ENCODE peak calls at places on chromosomes 12 and 14, in four cellular contexts. One of them, this sample, is unnamed.
A peak's percentile ranks its signal among the peaks of the same experiment; 100 is the strongest.

GRCh38 chr14:58428011-58428807 is 690 bp downstream of the KIAA0586 start:
- DNase-seq in colonic mucosa: peak; percentile 43
- DNase-seq in left lobe of liver: no peak
- DNase-seq in bronchial epithelial cell: peak; percentile 63
- DNase-seq in this sample: peak; percentile 68

GRCh38 chr14:65101631-65102440 is 481 bp downstream of the MAX start:
- DNase-seq in colonic mucosa: peak; percentile 47
- DNase-seq in left lobe of liver: peak; percentile 56
- DNase-seq in bronchial epithelial cell: no peak
- DNase-seq in this sample: no peak

GRCh38 chr12:14995583-14996425 is 23.0 kb downstream of the PDE6H start:
- DNase-seq in colonic mucosa: no peak
- DNase-seq in left lobe of liver: no peak
- DNase-seq in bronchial epithelial cell: peak; percentile 69
- DNase-seq in this sample: peak; percentile 72

GRCh38 chr14:53952533-53952932 is 4.1 kb downstream of the BMP4 start:
- DNase-seq in colonic mucosa: peak; percentile 21
- DNase-seq in left lobe of liver: no peak
- DNase-seq in bronchial epithelial cell: no peak
- DNase-seq in this sample: no peak

GRCh38 chr12:127294651-127295205 is 972.2 kb upstream of the TMEM132C start:
- DNase-seq in colonic mucosa: no peak
- DNase-seq in left lobe of liver: peak; percentile 29
- DNase-seq in bronchial epithelial cell: no peak
- DNase-seq in this sample: no peak

GRCh38 chr14:102316048-102316745 is 3.3 kb upstream of the ZNF839 start:
- DNase-seq in colonic mucosa: peak; percentile 70
- DNase-seq in left lobe of liver: no peak
- DNase-seq in bronchial epithelial cell: peak; percentile 34
- DNase-seq in this sample: peak; percentile 59

GRCh38 chr12:124248862-124249825 is 45.7 kb upstream of the RFLNA start:
- DNase-seq in colonic mucosa: no peak
- DNase-seq in left lobe of liver: no peak
- DNase-seq in bronchial epithelial cell: no peak
- DNase-seq in this sample: no peak

GRCh38 chr12:57797938-57798337 is 15.4 kb downstream of the TSFM start:
- DNase-seq in colonic mucosa: no peak
- DNase-seq in left lobe of liver: no peak
- DNase-seq in bronchial epithelial cell: no peak
- DNase-seq in this sample: no peak

GRCh38 chr14:75711134-75711795 is 50.2 kb downstream of the TTLL5 start:
- DNase-seq in colonic mucosa: no peak
- DNase-seq in left lobe of liver: no peak
- DNase-seq in bronchial epithelial cell: peak; percentile 53
- DNase-seq in this sample: peak; percentile 67

GRCh38 chr14:100530270-100531072 is 56.7 kb downstream of the BEGAIN start:
- DNase-seq in colonic mucosa: peak; percentile 17
- DNase-seq in left lobe of liver: no peak
- DNase-seq in bronchial epithelial cell: no peak
- DNase-seq in this sample: no peak

GRCh38 chr14:33951183-33951840 is 438 bp upstream of the EGLN3 start:
- DNase-seq in colonic mucosa: no peak
- DNase-seq in left lobe of liver: no peak
- DNase-seq in bronchial epithelial cell: peak; percentile 37
- DNase-seq in this sample: no peak

GRCh38 chr14:54784657-54785056 is 118.0 kb downstream of the GCH1 start:
- DNase-seq in colonic mucosa: no peak
- DNase-seq in left lobe of liver: peak; percentile 97
- DNase-seq in bronchial epithelial cell: no peak
- DNase-seq in this sample: no peak

GRCh38 chr12:53532524-53533445 is 25.5 kb upstream of the NPFF start:
- DNase-seq in colonic mucosa: no peak
- DNase-seq in left lobe of liver: no peak
- DNase-seq in bronchial epithelial cell: no peak
- DNase-seq in this sample: peak; percentile 11

GRCh38 chr12:22684526-22685118 is 59.7 kb downstream of the ETNK1 start:
- DNase-seq in colonic mucosa: no peak
- DNase-seq in left lobe of liver: no peak
- DNase-seq in bronchial epithelial cell: peak; percentile 56
- DNase-seq in this sample: peak; percentile 56

This sample was measured in epithelial cell of esophagus.